ENCODE peak calls at places on chromosome 7, in six cellular contexts. X is lung, S is substantia nigra, T is brain microvascular endothelial cell, P is GM23248, H is heart left ventricle. A is an unnamed sample.
A peak's percentile ranks its signal among the peaks of the same experiment; 100 is the strongest.

GRCh38 chr7:152568972-152569371 is 107.0 kb downstream of the XRCC2 start:
- DNase-seq in P (no peak), H (no peak), S (no peak), T (no peak), X (no peak), A (no peak)

GRCh38 chr7:47354831-47355541 is 226.9 kb downstream of the TNS3 start:
- DNase-seq in P (no peak), S (no peak), X (no peak), H (no peak), T (no peak), A (no peak)

GRCh38 chr7:29976673-29977072 is 12.9 kb downstream of the SCRN1 start:
- DNase-seq in X (no peak), T (no peak), H (no peak), S (peak; percentile 56), P (no peak), A (no peak)

GRCh38 chr7:114959931-114960330 is 38.0 kb downstream of the MDFIC start:
- DNase-seq in T (peak; percentile 74), S (no peak), X (no peak), H (no peak), P (no peak), A (no peak)

GRCh38 chr7:16106300-16106699 is 315.0 kb downstream of the CRPPA start:
- DNase-seq in S (no peak), H (no peak), P (no peak), X (no peak), T (no peak), A (no peak)

GRCh38 chr7:149719050-149719899 is 54.1 kb downstream of the ZNF467 start:
- DNase-seq in X (no peak), P (peak; percentile 34), T (peak; percentile 83), H (no peak), S (no peak), A (no peak)

GRCh38 chr7:34160261-34160752 is 255.0 kb downstream of the BMPER start:
- DNase-seq in H (no peak), X (no peak), T (peak; percentile 92), P (peak; percentile 97), S (no peak), A (no peak)

GRCh38 chr7:116258734-116259133 is 48.4 kb downstream of the TES start:
- DNase-seq in S (peak; percentile 12), H (no peak), X (no peak), P (peak; percentile 82), T (peak; percentile 40), A (no peak)

GRCh38 chr7:12570529-12571461 is at the start of gene SCIN:
- DNase-seq in X (peak; percentile 48), P (peak; percentile 71), H (no peak), T (peak; percentile 25), S (peak; percentile 16), A (peak; percentile 2)

GRCh38 chr7:56609852-56610355 is 493.7 kb upstream of the NUPR2 start:
- DNase-seq in S (no peak), P (no peak), H (no peak), X (no peak), T (no peak), A (no peak)

GRCh38 chr7:27190284-27190748 is 5.3 kb upstream of the HOXA11 start:
- DNase-seq in X (no peak), S (no peak), P (no peak), H (no peak), T (no peak), A (no peak)

GRCh38 chr7:139783647-139784385 is 6.0 kb upstream of the HIPK2 start:
- DNase-seq in P (no peak), S (no peak), H (no peak), T (no peak), X (no peak), A (no peak)

GRCh38 chr7:95905165-95905564 is 132.8 kb downstream of the DYNC1I1 start:
- DNase-seq in P (peak; percentile 36), H (no peak), T (peak; percentile 12), X (no peak), S (no peak), A (no peak)

GRCh38 chr7:27156901-27157716 is 634 bp upstream of the HOXA7 start:
- DNase-seq in H (peak; percentile 27), X (no peak), S (no peak), P (peak; percentile 57), T (no peak), A (no peak)

GRCh38 chr7:41058986-41059741 is 643.7 kb downstream of the INHBA start:
- DNase-seq in P (peak; percentile 21), S (no peak), H (no peak), X (no peak), T (no peak), A (no peak)

GRCh38 chr7:111855161-111855841 is 293.0 kb upstream of the IMMP2L start:
- DNase-seq in H (no peak), S (peak; percentile 41), P (peak; percentile 85), X (no peak), T (peak; percentile 65), A (no peak)

GRCh38 chr7:54888067-54888735 is 129.2 kb upstream of the SEC61G start:
- DNase-seq in H (peak; percentile 59), X (no peak), T (no peak), P (peak; percentile 57), S (peak; percentile 44), A (no peak)

GRCh38 chr7:27868117-27868516 is 128.2 kb downstream of the TAX1BP1 start:
- DNase-seq in X (no peak), P (peak; percentile 52), T (peak; percentile 20), S (no peak), H (no peak), A (no peak)

GRCh38 chr7:30656611-30657010 is 25.6 kb downstream of the CRHR2 start:
- DNase-seq in T (no peak), S (no peak), P (no peak), X (no peak), H (no peak), A (no peak)

GRCh38 chr7:15314922-15315321 is 246.9 kb downstream of the AGMO start:
- DNase-seq in X (no peak), H (no peak), T (no peak), P (no peak), S (no peak), A (no peak)

GRCh38 chr7:95102662-95103061 is 195.3 kb downstream of the PPP1R9A start:
- DNase-seq in P (peak; percentile 17), S (no peak), X (no peak), H (no peak), T (peak; percentile 27), A (no peak)

GRCh38 chr7:75987026-75987804 is 7.2 kb downstream of the TMEM120A start:
- DNase-seq in T (no peak), X (no peak), P (no peak), H (peak; percentile 63), S (no peak), A (no peak)

GRCh38 chr7:75989726-75990388 is 4.5 kb downstream of the TMEM120A start:
- DNase-seq in T (no peak), P (peak; percentile 28), S (no peak), H (peak; percentile 81), X (no peak), A (no peak)

GRCh38 chr7:75991531-75992082 is 2.8 kb downstream of the TMEM120A start:
- DNase-seq in X (no peak), P (no peak), H (no peak), T (no peak), S (no peak), A (no peak)

GRCh38 chr7:75987805-75988630 is 6.4 kb downstream of the TMEM120A start:
- DNase-seq in S (no peak), X (no peak), H (no peak), T (no peak), P (no peak), A (no peak)

GRCh38 chr7:75989084-75989725 is 5.2 kb downstream of the TMEM120A start:
- DNase-seq in T (no peak), P (no peak), X (no peak), S (no peak), H (peak; percentile 87), A (no peak)
- H3K27ac ChIP-seq in T (no peak overlapping the region), P (no peak overlapping the region), X (peak overlapping the region; percentile 37), S (no peak overlapping the region), H (peak overlapping the region; percentile 83), A (no peak overlapping the region)

DNA sequence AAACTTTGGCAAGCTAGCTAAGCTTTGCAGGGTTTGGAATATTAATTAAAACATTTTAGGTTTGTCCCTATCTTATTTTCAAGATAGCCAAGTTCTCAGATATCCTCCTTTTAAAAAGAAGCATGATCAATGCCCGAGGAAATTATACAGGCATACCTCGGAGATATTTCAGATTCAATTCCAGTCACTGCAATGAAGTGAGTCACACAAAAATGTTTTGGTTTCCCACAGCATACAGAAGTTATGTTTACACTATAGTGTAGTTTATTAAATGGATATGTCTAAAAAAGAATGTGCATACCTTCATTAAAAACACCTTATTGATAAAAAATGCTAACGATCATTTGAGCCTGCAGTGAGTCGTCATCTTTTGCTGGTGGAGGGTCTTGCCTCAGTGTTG is 382.9 kb upstream of the NPVF start:
- DNase-seq in P (no peak), S (no peak), T (peak; percentile 52), X (no peak), H (no peak), A (no peak)
- H3K27ac ChIP-seq in P (no peak overlapping the region), S (no peak overlapping the region), T (peak overlapping the region; percentile 38), X (no peak overlapping the region), H (no peak overlapping the region), A (no peak overlapping the region)

DNA sequence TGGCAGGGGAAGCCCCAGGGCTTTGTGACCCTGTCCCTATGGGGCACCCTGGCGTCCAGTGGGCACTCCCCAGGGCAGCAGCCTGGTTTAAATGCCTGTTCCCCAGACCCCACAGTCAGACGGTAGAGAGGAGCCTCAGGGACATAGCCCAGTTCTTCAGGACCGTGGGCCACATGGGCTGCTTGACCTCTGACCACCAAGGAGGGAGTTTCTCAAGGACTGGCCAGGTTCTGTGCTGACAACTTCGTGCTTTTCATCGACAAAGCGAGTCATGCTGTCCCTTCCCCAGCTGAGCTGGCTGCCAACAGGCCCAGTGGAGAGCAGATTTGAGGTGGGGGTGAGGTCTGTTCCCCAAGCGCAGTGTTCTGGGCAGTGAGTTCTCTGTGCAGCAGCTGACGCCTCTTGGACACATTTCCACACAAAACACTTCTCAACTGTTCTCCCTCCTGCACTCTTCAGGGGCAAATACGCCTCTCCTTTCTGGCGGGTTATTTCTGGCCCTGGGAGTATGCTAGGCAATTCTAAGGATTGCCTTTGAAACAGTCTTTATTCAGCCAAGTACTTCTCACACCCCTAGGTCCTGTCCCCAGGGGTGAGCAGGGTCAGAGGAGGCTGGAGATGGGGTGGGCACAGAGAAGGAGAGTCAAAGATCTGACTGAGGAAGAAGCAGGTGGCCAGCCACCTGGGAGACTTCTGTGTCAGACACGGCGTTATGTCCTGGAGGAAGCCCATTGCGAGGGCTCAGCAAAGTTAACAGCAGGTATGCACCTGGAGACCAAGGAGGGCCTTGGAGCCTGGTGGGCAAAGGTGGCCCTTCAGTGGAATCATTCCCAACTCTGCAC is 57.3 kb upstream of the CAMK2B start:
- DNase-seq in S (peak; percentile 72), H (no peak), X (no peak), P (peak; percentile 40), T (no peak), A (no peak)
- H3K27ac ChIP-seq in S (peak overlapping the region; percentile 50), H (no peak overlapping the region), X (no peak overlapping the region), P (peak overlapping the region; percentile 87), T (peak overlapping the region; percentile 61), A (no peak overlapping the region)

GRCh38 chr7:1459930-1460756 is 873 bp upstream of the MICALL2 start:
- DNase-seq in T (no peak), H (no peak), X (no peak), S (no peak), P (peak; percentile 56), A (no peak)
- H3K27ac ChIP-seq in T (no peak overlapping the region), H (peak overlapping the region; percentile 90), X (peak overlapping the region; percentile 82), S (peak overlapping the region; percentile 72), P (peak overlapping the region; percentile 34), A (no peak overlapping the region)

GRCh38 chr7:24923172-24923865 is 56.7 kb downstream of the OSBPL3 start:
- DNase-seq in T (no peak), P (peak; percentile 22), S (no peak), H (no peak), X (no peak), A (no peak)
- H3K27ac ChIP-seq in T (no peak overlapping the region), P (no peak overlapping the region), S (no peak overlapping the region), H (no peak overlapping the region), X (no peak overlapping the region), A (peak overlapping the region; percentile 46)

A was measured in effector memory CD4-positive, alpha-beta T cell.